ENCODE peak calls at places on chromosomes 12 and 14, in eight cellular contexts. One of them, this sample, is unnamed.

GRCh38 chr14:104016873-104017650 is 68.4 kb upstream of the ASPG start:
- DNase-seq in cardiac muscle cell: no peak
- DNase-seq in IMR-90: no peak
- DNase-seq in stimulated activated CD8-positive, alpha-beta memory T cell treated with anti-CD3 and anti-CD28 coated beads, Interleukin-4, amount 100 ng/mL, for 1 hour: no peak
- DNase-seq in activated CD4-positive, alpha-beta T cell treated with anti-CD3 and anti-CD28 coated beads for 48 hours: no peak
- DNase-seq in esophagus squamous epithelium: no peak
- DNase-seq in NCI-H1092: no peak
- DNase-seq in COLO829: no peak
- DNase-seq in this sample: no peak

GRCh38 chr14:28301179-28301578 is 465.4 kb upstream of the FOXG1 start:
- DNase-seq in cardiac muscle cell: no peak
- DNase-seq in IMR-90: no peak
- DNase-seq in stimulated activated CD8-positive, alpha-beta memory T cell treated with anti-CD3 and anti-CD28 coated beads, Interleukin-4, amount 100 ng/mL, for 1 hour: no peak
- DNase-seq in activated CD4-positive, alpha-beta T cell treated with anti-CD3 and anti-CD28 coated beads for 48 hours: no peak
- DNase-seq in esophagus squamous epithelium: no peak
- DNase-seq in NCI-H1092: no peak
- DNase-seq in COLO829: no peak
- DNase-seq in this sample: no peak

GRCh38 chr12:117101953-117102833 is 3.0 kb upstream of the TESC start:
- DNase-seq in cardiac muscle cell: no peak
- DNase-seq in IMR-90: no peak
- DNase-seq in stimulated activated CD8-positive, alpha-beta memory T cell treated with anti-CD3 and anti-CD28 coated beads, Interleukin-4, amount 100 ng/mL, for 1 hour: no peak
- DNase-seq in activated CD4-positive, alpha-beta T cell treated with anti-CD3 and anti-CD28 coated beads for 48 hours: no peak
- DNase-seq in esophagus squamous epithelium: no peak
- DNase-seq in NCI-H1092: no peak
- DNase-seq in COLO829: no peak
- DNase-seq in this sample: no peak

GRCh38 chr14:93249128-93249831 is 42.2 kb downstream of the UBR7 start:
- DNase-seq in cardiac muscle cell: no peak
- DNase-seq in IMR-90: no peak
- DNase-seq in stimulated activated CD8-positive, alpha-beta memory T cell treated with anti-CD3 and anti-CD28 coated beads, Interleukin-4, amount 100 ng/mL, for 1 hour: no peak
- DNase-seq in activated CD4-positive, alpha-beta T cell treated with anti-CD3 and anti-CD28 coated beads for 48 hours: no peak
- DNase-seq in esophagus squamous epithelium: no peak
- DNase-seq in NCI-H1092: no peak
- DNase-seq in COLO829: no peak
- DNase-seq in this sample: no peak

GRCh38 chr14:79204591-79204990 is 1006.7 kb downstream of the DIO2 start:
- DNase-seq in cardiac muscle cell: no peak
- DNase-seq in IMR-90: no peak
- DNase-seq in stimulated activated CD8-positive, alpha-beta memory T cell treated with anti-CD3 and anti-CD28 coated beads, Interleukin-4, amount 100 ng/mL, for 1 hour: no peak
- DNase-seq in activated CD4-positive, alpha-beta T cell treated with anti-CD3 and anti-CD28 coated beads for 48 hours: no peak
- DNase-seq in esophagus squamous epithelium: no peak
- DNase-seq in NCI-H1092: no peak
- DNase-seq in COLO829: no peak
- DNase-seq in this sample: no peak

GRCh38 chr12:11209098-11209497 is 22.4 kb upstream of the TAS2R42 start:
- DNase-seq in cardiac muscle cell: no peak
- DNase-seq in IMR-90: no peak
- DNase-seq in stimulated activated CD8-positive, alpha-beta memory T cell treated with anti-CD3 and anti-CD28 coated beads, Interleukin-4, amount 100 ng/mL, for 1 hour: no peak
- DNase-seq in activated CD4-positive, alpha-beta T cell treated with anti-CD3 and anti-CD28 coated beads for 48 hours: no peak
- DNase-seq in esophagus squamous epithelium: no peak
- DNase-seq in NCI-H1092: no peak
- DNase-seq in COLO829: no peak
- DNase-seq in this sample: no peak

GRCh38 chr12:106224392-106224706 is 23.5 kb downstream of the CKAP4 start:
- DNase-seq in cardiac muscle cell: no peak
- DNase-seq in IMR-90: no peak
- DNase-seq in stimulated activated CD8-positive, alpha-beta memory T cell treated with anti-CD3 and anti-CD28 coated beads, Interleukin-4, amount 100 ng/mL, for 1 hour: no peak
- DNase-seq in activated CD4-positive, alpha-beta T cell treated with anti-CD3 and anti-CD28 coated beads for 48 hours: no peak
- DNase-seq in esophagus squamous epithelium: no peak
- DNase-seq in NCI-H1092: no peak
- DNase-seq in COLO829: no peak
- DNase-seq in this sample: no peak

GRCh38 chr12:64400041-64400440 is 4.2 kb upstream of the XPOT start:
- DNase-seq in cardiac muscle cell: peak
- DNase-seq in IMR-90: peak
- DNase-seq in stimulated activated CD8-positive, alpha-beta memory T cell treated with anti-CD3 and anti-CD28 coated beads, Interleukin-4, amount 100 ng/mL, for 1 hour: no peak
- DNase-seq in activated CD4-positive, alpha-beta T cell treated with anti-CD3 and anti-CD28 coated beads for 48 hours: no peak
- DNase-seq in esophagus squamous epithelium: no peak
- DNase-seq in NCI-H1092: no peak
- DNase-seq in COLO829: peak
- DNase-seq in this sample: no peak

GRCh38 chr12:19093218-19093617 is 36.3 kb upstream of the PLEKHA5 start:
- DNase-seq in cardiac muscle cell: peak
- DNase-seq in IMR-90: peak
- DNase-seq in stimulated activated CD8-positive, alpha-beta memory T cell treated with anti-CD3 and anti-CD28 coated beads, Interleukin-4, amount 100 ng/mL, for 1 hour: no peak
- DNase-seq in activated CD4-positive, alpha-beta T cell treated with anti-CD3 and anti-CD28 coated beads for 48 hours: no peak
- DNase-seq in esophagus squamous epithelium: no peak
- DNase-seq in NCI-H1092: no peak
- DNase-seq in COLO829: no peak
- DNase-seq in this sample: no peak

GRCh38 chr12:64452559-64453329 is 824 bp downstream of the TBK1 start:
- DNase-seq in cardiac muscle cell: peak
- DNase-seq in IMR-90: peak
- DNase-seq in stimulated activated CD8-positive, alpha-beta memory T cell treated with anti-CD3 and anti-CD28 coated beads, Interleukin-4, amount 100 ng/mL, for 1 hour: no peak
- DNase-seq in activated CD4-positive, alpha-beta T cell treated with anti-CD3 and anti-CD28 coated beads for 48 hours: no peak
- DNase-seq in esophagus squamous epithelium: no peak
- DNase-seq in NCI-H1092: no peak
- DNase-seq in COLO829: peak
- DNase-seq in this sample: peak

GRCh38 chr14:70073924-70074566 is 114.7 kb downstream of the SLC8A3 start:
- DNase-seq in cardiac muscle cell: peak
- DNase-seq in IMR-90: peak
- DNase-seq in stimulated activated CD8-positive, alpha-beta memory T cell treated with anti-CD3 and anti-CD28 coated beads, Interleukin-4, amount 100 ng/mL, for 1 hour: no peak
- DNase-seq in activated CD4-positive, alpha-beta T cell treated with anti-CD3 and anti-CD28 coated beads for 48 hours: peak
- DNase-seq in esophagus squamous epithelium: no peak
- DNase-seq in NCI-H1092: peak
- DNase-seq in COLO829: peak
- DNase-seq in this sample: peak

GRCh38 chr12:108320503-108321293 is 18.4 kb downstream of the CMKLR1 start:
- DNase-seq in cardiac muscle cell: no peak
- DNase-seq in IMR-90: no peak
- DNase-seq in stimulated activated CD8-positive, alpha-beta memory T cell treated with anti-CD3 and anti-CD28 coated beads, Interleukin-4, amount 100 ng/mL, for 1 hour: no peak
- DNase-seq in activated CD4-positive, alpha-beta T cell treated with anti-CD3 and anti-CD28 coated beads for 48 hours: no peak
- DNase-seq in esophagus squamous epithelium: no peak
- DNase-seq in NCI-H1092: no peak
- DNase-seq in COLO829: no peak
- DNase-seq in this sample: no peak

GRCh38 chr12:107884769-107885694 is 110.5 kb downstream of the ASCL4 start:
- DNase-seq in cardiac muscle cell: peak
- DNase-seq in IMR-90: peak
- DNase-seq in stimulated activated CD8-positive, alpha-beta memory T cell treated with anti-CD3 and anti-CD28 coated beads, Interleukin-4, amount 100 ng/mL, for 1 hour: no peak
- DNase-seq in activated CD4-positive, alpha-beta T cell treated with anti-CD3 and anti-CD28 coated beads for 48 hours: peak
- DNase-seq in esophagus squamous epithelium: peak
- DNase-seq in NCI-H1092: peak
- DNase-seq in COLO829: peak
- DNase-seq in this sample: peak

GRCh38 chr14:60720962-60721330 is 3.2 kb downstream of the SIX4 start:
- DNase-seq in cardiac muscle cell: no peak
- DNase-seq in IMR-90: no peak
- DNase-seq in stimulated activated CD8-positive, alpha-beta memory T cell treated with anti-CD3 and anti-CD28 coated beads, Interleukin-4, amount 100 ng/mL, for 1 hour: no peak
- DNase-seq in activated CD4-positive, alpha-beta T cell treated with anti-CD3 and anti-CD28 coated beads for 48 hours: no peak
- DNase-seq in esophagus squamous epithelium: no peak
- DNase-seq in NCI-H1092: no peak
- DNase-seq in COLO829: no peak
- DNase-seq in this sample: no peak

GRCh38 chr12:24708718-24709117 is 240.2 kb downstream of the BCAT1 start:
- DNase-seq in cardiac muscle cell: no peak
- DNase-seq in IMR-90: no peak
- DNase-seq in stimulated activated CD8-positive, alpha-beta memory T cell treated with anti-CD3 and anti-CD28 coated beads, Interleukin-4, amount 100 ng/mL, for 1 hour: no peak
- DNase-seq in activated CD4-positive, alpha-beta T cell treated with anti-CD3 and anti-CD28 coated beads for 48 hours: no peak
- DNase-seq in esophagus squamous epithelium: no peak
- DNase-seq in NCI-H1092: no peak
- DNase-seq in COLO829: no peak
- DNase-seq in this sample: no peak

GRCh38 chr14:79274641-79275366 is 936.5 kb downstream of the DIO2 start:
- DNase-seq in cardiac muscle cell: no peak
- DNase-seq in IMR-90: peak
- DNase-seq in stimulated activated CD8-positive, alpha-beta memory T cell treated with anti-CD3 and anti-CD28 coated beads, Interleukin-4, amount 100 ng/mL, for 1 hour: no peak
- DNase-seq in activated CD4-positive, alpha-beta T cell treated with anti-CD3 and anti-CD28 coated beads for 48 hours: no peak
- DNase-seq in esophagus squamous epithelium: no peak
- DNase-seq in NCI-H1092: no peak
- DNase-seq in COLO829: peak
- DNase-seq in this sample: no peak

GRCh38 chr14:90538716-90539495 is 142.1 kb downstream of the CALM1 start:
- DNase-seq in cardiac muscle cell: no peak
- DNase-seq in IMR-90: no peak
- DNase-seq in stimulated activated CD8-positive, alpha-beta memory T cell treated with anti-CD3 and anti-CD28 coated beads, Interleukin-4, amount 100 ng/mL, for 1 hour: no peak
- DNase-seq in activated CD4-positive, alpha-beta T cell treated with anti-CD3 and anti-CD28 coated beads for 48 hours: no peak
- DNase-seq in esophagus squamous epithelium: no peak
- DNase-seq in NCI-H1092: no peak
- DNase-seq in COLO829: no peak
- DNase-seq in this sample: no peak

GRCh38 chr12:108798551-108799221 is 58.7 kb downstream of the SSH1 start:
- DNase-seq in cardiac muscle cell: peak
- DNase-seq in IMR-90: peak
- DNase-seq in stimulated activated CD8-positive, alpha-beta memory T cell treated with anti-CD3 and anti-CD28 coated beads, Interleukin-4, amount 100 ng/mL, for 1 hour: no peak
- DNase-seq in activated CD4-positive, alpha-beta T cell treated with anti-CD3 and anti-CD28 coated beads for 48 hours: no peak
- DNase-seq in esophagus squamous epithelium: no peak
- DNase-seq in NCI-H1092: no peak
- DNase-seq in COLO829: no peak
- DNase-seq in this sample: no peak

GRCh38 chr12:107464644-107465043 is 221.0 kb upstream of the PWP1 start:
- DNase-seq in cardiac muscle cell: no peak
- DNase-seq in IMR-90: no peak
- DNase-seq in stimulated activated CD8-positive, alpha-beta memory T cell treated with anti-CD3 and anti-CD28 coated beads, Interleukin-4, amount 100 ng/mL, for 1 hour: no peak
- DNase-seq in activated CD4-positive, alpha-beta T cell treated with anti-CD3 and anti-CD28 coated beads for 48 hours: no peak
- DNase-seq in esophagus squamous epithelium: no peak
- DNase-seq in NCI-H1092: no peak
- DNase-seq in COLO829: no peak
- DNase-seq in this sample: no peak

GRCh38 chr12:115752913-115753726 is 524.4 kb downstream of the MED13L start:
- DNase-seq in cardiac muscle cell: peak
- DNase-seq in IMR-90: peak
- DNase-seq in stimulated activated CD8-positive, alpha-beta memory T cell treated with anti-CD3 and anti-CD28 coated beads, Interleukin-4, amount 100 ng/mL, for 1 hour: no peak
- DNase-seq in activated CD4-positive, alpha-beta T cell treated with anti-CD3 and anti-CD28 coated beads for 48 hours: peak
- DNase-seq in esophagus squamous epithelium: no peak
- DNase-seq in NCI-H1092: peak
- DNase-seq in COLO829: peak
- DNase-seq in this sample: peak

GRCh38 chr12:57838594-57839302 is 7.8 kb downstream of the CTDSP2 start:
- DNase-seq in cardiac muscle cell: peak
- DNase-seq in IMR-90: peak
- DNase-seq in stimulated activated CD8-positive, alpha-beta memory T cell treated with anti-CD3 and anti-CD28 coated beads, Interleukin-4, amount 100 ng/mL, for 1 hour: no peak
- DNase-seq in activated CD4-positive, alpha-beta T cell treated with anti-CD3 and anti-CD28 coated beads for 48 hours: peak
- DNase-seq in esophagus squamous epithelium: no peak
- DNase-seq in NCI-H1092: no peak
- DNase-seq in COLO829: no peak
- DNase-seq in this sample: no peak

GRCh38 chr14:67413806-67414769 is 2.1 kb upstream of the PLEK2 start:
- DNase-seq in cardiac muscle cell: peak
- DNase-seq in IMR-90: peak
- DNase-seq in stimulated activated CD8-positive, alpha-beta memory T cell treated with anti-CD3 and anti-CD28 coated beads, Interleukin-4, amount 100 ng/mL, for 1 hour: no peak
- DNase-seq in activated CD4-positive, alpha-beta T cell treated with anti-CD3 and anti-CD28 coated beads for 48 hours: peak
- DNase-seq in esophagus squamous epithelium: no peak
- DNase-seq in NCI-H1092: no peak
- DNase-seq in COLO829: no peak
- DNase-seq in this sample: peak

GRCh38 chr12:108722992-108723766 is 8.1 kb downstream of the CORO1C start:
- DNase-seq in cardiac muscle cell: peak
- DNase-seq in IMR-90: peak
- DNase-seq in stimulated activated CD8-positive, alpha-beta memory T cell treated with anti-CD3 and anti-CD28 coated beads, Interleukin-4, amount 100 ng/mL, for 1 hour: no peak
- DNase-seq in activated CD4-positive, alpha-beta T cell treated with anti-CD3 and anti-CD28 coated beads for 48 hours: no peak
- DNase-seq in esophagus squamous epithelium: no peak
- DNase-seq in NCI-H1092: no peak
- DNase-seq in COLO829: peak
- DNase-seq in this sample: no peak

GRCh38 chr12:24814379-24815086 is 134.4 kb downstream of the BCAT1 start:
- DNase-seq in cardiac muscle cell: no peak
- DNase-seq in IMR-90: no peak
- DNase-seq in stimulated activated CD8-positive, alpha-beta memory T cell treated with anti-CD3 and anti-CD28 coated beads, Interleukin-4, amount 100 ng/mL, for 1 hour: no peak
- DNase-seq in activated CD4-positive, alpha-beta T cell treated with anti-CD3 and anti-CD28 coated beads for 48 hours: no peak
- DNase-seq in esophagus squamous epithelium: no peak
- DNase-seq in NCI-H1092: no peak
- DNase-seq in COLO829: no peak
- DNase-seq in this sample: no peak

GRCh38 chr12:121805171-121805687 is 1.4 kb downstream of the SETD1B start:
- DNase-seq in cardiac muscle cell: peak
- DNase-seq in IMR-90: no peak
- DNase-seq in stimulated activated CD8-positive, alpha-beta memory T cell treated with anti-CD3 and anti-CD28 coated beads, Interleukin-4, amount 100 ng/mL, for 1 hour: no peak
- DNase-seq in activated CD4-positive, alpha-beta T cell treated with anti-CD3 and anti-CD28 coated beads for 48 hours: no peak
- DNase-seq in esophagus squamous epithelium: no peak
- DNase-seq in NCI-H1092: no peak
- DNase-seq in COLO829: no peak
- DNase-seq in this sample: no peak

GRCh38 chr12:98399532-98399931 is 115.9 kb upstream of the TMPO start:
- DNase-seq in cardiac muscle cell: peak
- DNase-seq in IMR-90: peak
- DNase-seq in stimulated activated CD8-positive, alpha-beta memory T cell treated with anti-CD3 and anti-CD28 coated beads, Interleukin-4, amount 100 ng/mL, for 1 hour: no peak
- DNase-seq in activated CD4-positive, alpha-beta T cell treated with anti-CD3 and anti-CD28 coated beads for 48 hours: peak
- DNase-seq in esophagus squamous epithelium: no peak
- DNase-seq in NCI-H1092: no peak
- DNase-seq in COLO829: peak
- DNase-seq in this sample: peak

GRCh38 chr14:28766505-28767238 is at the start of gene FOXG1:
- DNase-seq in cardiac muscle cell: peak
- DNase-seq in IMR-90: no peak
- DNase-seq in stimulated activated CD8-positive, alpha-beta memory T cell treated with anti-CD3 and anti-CD28 coated beads, Interleukin-4, amount 100 ng/mL, for 1 hour: no peak
- DNase-seq in activated CD4-positive, alpha-beta T cell treated with anti-CD3 and anti-CD28 coated beads for 48 hours: no peak
- DNase-seq in esophagus squamous epithelium: no peak
- DNase-seq in NCI-H1092: peak
- DNase-seq in COLO829: no peak
- DNase-seq in this sample: no peak

GRCh38 chr14:75123991-75124390 is 2.9 kb downstream of the NEK9 start:
- DNase-seq in cardiac muscle cell: peak
- DNase-seq in IMR-90: peak
- DNase-seq in stimulated activated CD8-positive, alpha-beta memory T cell treated with anti-CD3 and anti-CD28 coated beads, Interleukin-4, amount 100 ng/mL, for 1 hour: no peak
- DNase-seq in activated CD4-positive, alpha-beta T cell treated with anti-CD3 and anti-CD28 coated beads for 48 hours: peak
- DNase-seq in esophagus squamous epithelium: no peak
- DNase-seq in NCI-H1092: no peak
- DNase-seq in COLO829: peak
- DNase-seq in this sample: peak

GRCh38 chr12:68189766-68190700 is 30.5 kb upstream of the IFNG start:
- DNase-seq in cardiac muscle cell: peak
- DNase-seq in IMR-90: peak
- DNase-seq in stimulated activated CD8-positive, alpha-beta memory T cell treated with anti-CD3 and anti-CD28 coated beads, Interleukin-4, amount 100 ng/mL, for 1 hour: no peak
- DNase-seq in activated CD4-positive, alpha-beta T cell treated with anti-CD3 and anti-CD28 coated beads for 48 hours: peak
- DNase-seq in esophagus squamous epithelium: no peak
- DNase-seq in NCI-H1092: no peak
- DNase-seq in COLO829: peak
- DNase-seq in this sample: no peak

GRCh38 chr12:46370792-46371717 is 1.5 kb downstream of the SLC38A2 start:
- DNase-seq in cardiac muscle cell: peak
- DNase-seq in IMR-90: peak
- DNase-seq in stimulated activated CD8-positive, alpha-beta memory T cell treated with anti-CD3 and anti-CD28 coated beads, Interleukin-4, amount 100 ng/mL, for 1 hour: peak
- DNase-seq in activated CD4-positive, alpha-beta T cell treated with anti-CD3 and anti-CD28 coated beads for 48 hours: peak
- DNase-seq in esophagus squamous epithelium: peak
- DNase-seq in NCI-H1092: peak
- DNase-seq in COLO829: peak
- DNase-seq in this sample: peak

GRCh38 chr12:82870825-82871377 is 184.2 kb downstream of the TMTC2 start:
- DNase-seq in cardiac muscle cell: no peak
- DNase-seq in IMR-90: no peak
- DNase-seq in stimulated activated CD8-positive, alpha-beta memory T cell treated with anti-CD3 and anti-CD28 coated beads, Interleukin-4, amount 100 ng/mL, for 1 hour: no peak
- DNase-seq in activated CD4-positive, alpha-beta T cell treated with anti-CD3 and anti-CD28 coated beads for 48 hours: no peak
- DNase-seq in esophagus squamous epithelium: no peak
- DNase-seq in NCI-H1092: no peak
- DNase-seq in COLO829: no peak
- DNase-seq in this sample: no peak

GRCh38 chr12:1162083-1162760 is 171.2 kb downstream of the ERC1 start:
- DNase-seq in cardiac muscle cell: no peak
- DNase-seq in IMR-90: no peak
- DNase-seq in stimulated activated CD8-positive, alpha-beta memory T cell treated with anti-CD3 and anti-CD28 coated beads, Interleukin-4, amount 100 ng/mL, for 1 hour: no peak
- DNase-seq in activated CD4-positive, alpha-beta T cell treated with anti-CD3 and anti-CD28 coated beads for 48 hours: no peak
- DNase-seq in esophagus squamous epithelium: no peak
- DNase-seq in NCI-H1092: no peak
- DNase-seq in COLO829: peak
- DNase-seq in this sample: no peak

GRCh38 chr14:91289464-91289863 is 45.0 kb upstream of the GPR68 start:
- DNase-seq in cardiac muscle cell: no peak
- DNase-seq in IMR-90: no peak
- DNase-seq in stimulated activated CD8-positive, alpha-beta memory T cell treated with anti-CD3 and anti-CD28 coated beads, Interleukin-4, amount 100 ng/mL, for 1 hour: no peak
- DNase-seq in activated CD4-positive, alpha-beta T cell treated with anti-CD3 and anti-CD28 coated beads for 48 hours: no peak
- DNase-seq in esophagus squamous epithelium: no peak
- DNase-seq in NCI-H1092: no peak
- DNase-seq in COLO829: no peak
- DNase-seq in this sample: no peak

GRCh38 chr12:3698218-3698974 is 54.5 kb downstream of the CRACR2A start:
- DNase-seq in cardiac muscle cell: peak
- DNase-seq in IMR-90: peak
- DNase-seq in stimulated activated CD8-positive, alpha-beta memory T cell treated with anti-CD3 and anti-CD28 coated beads, Interleukin-4, amount 100 ng/mL, for 1 hour: no peak
- DNase-seq in activated CD4-positive, alpha-beta T cell treated with anti-CD3 and anti-CD28 coated beads for 48 hours: no peak
- DNase-seq in esophagus squamous epithelium: no peak
- DNase-seq in NCI-H1092: peak
- DNase-seq in COLO829: no peak
- DNase-seq in this sample: no peak

This sample was measured in hepatocyte.